ENCODE peak calls at places on chromosomes 11 and 22, in nine cellular contexts. One of them, this sample, is unnamed.

GRCh38 chr11:73969991-73970800 is 12.4 kb downstream of the UCP2 start:
- DNase-seq in naive thymus-derived CD4-positive, alpha-beta T cell: no peak
- DNase-seq in ovary: no peak
- DNase-seq in left ventricle myocardium inferior: no peak
- DNase-seq in brain microvascular endothelial cell: no peak
- DNase-seq in fibroblast of villous mesenchyme: no peak
- DNase-seq in AG10803: no peak
- DNase-seq in stomach: no peak
- DNase-seq in PC-9: no peak
- DNase-seq in this sample: no peak

GRCh38 chr11:93993747-93994146 is 27.4 kb upstream of the HEPHL1 start:
- DNase-seq in stomach: no peak
- DNase-seq in brain microvascular endothelial cell: no peak
- DNase-seq in ovary: no peak
- DNase-seq in fibroblast of villous mesenchyme: no peak
- DNase-seq in AG10803: no peak
- DNase-seq in PC-9: no peak
- DNase-seq in left ventricle myocardium inferior: no peak
- DNase-seq in naive thymus-derived CD4-positive, alpha-beta T cell: no peak
- DNase-seq in this sample: no peak

GRCh38 chr22:21958360-21959273 is 6.0 kb upstream of the PPM1F start:
- DNase-seq in left ventricle myocardium inferior: no peak
- DNase-seq in fibroblast of villous mesenchyme: no peak
- DNase-seq in brain microvascular endothelial cell: no peak
- DNase-seq in AG10803: no peak
- DNase-seq in stomach: no peak
- DNase-seq in naive thymus-derived CD4-positive, alpha-beta T cell: no peak
- DNase-seq in PC-9: no peak
- DNase-seq in ovary: no peak
- DNase-seq in this sample: no peak

GRCh38 chr11:76824083-76824939 is 36.4 kb upstream of the ACER3 start:
- DNase-seq in ovary: no peak
- DNase-seq in AG10803: peak
- DNase-seq in PC-9: peak
- DNase-seq in stomach: no peak
- DNase-seq in left ventricle myocardium inferior: no peak
- DNase-seq in brain microvascular endothelial cell: no peak
- DNase-seq in fibroblast of villous mesenchyme: no peak
- DNase-seq in naive thymus-derived CD4-positive, alpha-beta T cell: no peak
- DNase-seq in this sample: no peak

GRCh38 chr11:62108017-62108750 is 15.6 kb upstream of the INCENP start:
- DNase-seq in AG10803: peak
- DNase-seq in ovary: peak
- DNase-seq in left ventricle myocardium inferior: no peak
- DNase-seq in fibroblast of villous mesenchyme: peak
- DNase-seq in PC-9: peak
- DNase-seq in brain microvascular endothelial cell: peak
- DNase-seq in naive thymus-derived CD4-positive, alpha-beta T cell: peak
- DNase-seq in stomach: no peak
- DNase-seq in this sample: no peak

GRCh38 chr11:70526116-70527045 is 128.1 kb downstream of the CTTN start:
- DNase-seq in ovary: no peak
- DNase-seq in fibroblast of villous mesenchyme: no peak
- DNase-seq in naive thymus-derived CD4-positive, alpha-beta T cell: no peak
- DNase-seq in brain microvascular endothelial cell: no peak
- DNase-seq in stomach: no peak
- DNase-seq in AG10803: no peak
- DNase-seq in PC-9: no peak
- DNase-seq in left ventricle myocardium inferior: no peak
- DNase-seq in this sample: no peak

GRCh38 chr11:28559497-28559896 is 451.3 kb downstream of the METTL15 start:
- DNase-seq in fibroblast of villous mesenchyme: peak
- DNase-seq in left ventricle myocardium inferior: no peak
- DNase-seq in stomach: no peak
- DNase-seq in PC-9: no peak
- DNase-seq in naive thymus-derived CD4-positive, alpha-beta T cell: no peak
- DNase-seq in ovary: no peak
- DNase-seq in AG10803: no peak
- DNase-seq in brain microvascular endothelial cell: peak
- DNase-seq in this sample: no peak

GRCh38 chr11:85772700-85773099 is 38.2 kb downstream of the SYTL2 start:
- DNase-seq in left ventricle myocardium inferior: no peak
- DNase-seq in PC-9: no peak
- DNase-seq in stomach: no peak
- DNase-seq in naive thymus-derived CD4-positive, alpha-beta T cell: no peak
- DNase-seq in brain microvascular endothelial cell: no peak
- DNase-seq in AG10803: peak
- DNase-seq in ovary: no peak
- DNase-seq in fibroblast of villous mesenchyme: peak
- DNase-seq in this sample: no peak

DNA sequence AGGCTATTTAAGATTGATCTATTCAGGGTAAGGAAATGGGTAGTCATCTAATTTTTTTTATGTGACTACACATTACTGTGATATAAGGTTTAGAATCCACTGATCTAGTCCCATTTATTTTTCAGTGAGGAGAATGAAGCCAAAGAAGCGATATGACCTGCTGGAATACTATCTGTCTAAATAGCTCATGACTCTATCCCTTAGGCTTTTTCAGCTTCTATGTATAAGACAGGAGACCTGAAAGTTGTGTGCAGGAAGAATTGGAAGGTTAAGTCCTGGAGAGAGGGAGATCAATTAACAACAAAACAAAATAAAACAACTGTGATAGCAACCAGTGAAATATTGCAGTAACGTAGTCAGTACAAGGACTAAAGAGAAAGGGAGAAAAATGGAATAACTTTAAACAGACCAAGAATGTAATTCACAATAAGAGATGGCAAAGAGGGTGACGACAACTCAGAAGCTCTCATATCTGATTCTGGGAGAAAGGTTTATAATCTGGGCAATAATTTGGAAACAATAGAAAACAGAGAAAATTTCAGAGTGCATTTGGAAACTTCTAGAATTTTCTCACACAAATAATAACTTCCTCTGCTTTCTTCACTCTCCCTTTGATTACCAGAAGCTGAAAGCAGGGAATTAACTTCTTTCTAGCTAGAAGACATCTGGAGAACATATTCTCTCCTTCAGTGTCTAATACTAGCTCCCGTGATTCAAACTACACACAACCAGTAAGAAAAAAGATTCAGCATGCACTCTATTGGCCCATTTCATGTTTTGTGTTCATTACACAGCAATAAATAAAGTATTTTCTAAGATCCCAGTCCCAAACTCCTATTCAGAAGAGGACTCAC is 19.2 kb upstream of the CASP12 start:
- DNase-seq in naive thymus-derived CD4-positive, alpha-beta T cell: no peak
- DNase-seq in left ventricle myocardium inferior: no peak
- DNase-seq in AG10803: peak
- DNase-seq in ovary: no peak
- DNase-seq in brain microvascular endothelial cell: no peak
- DNase-seq in fibroblast of villous mesenchyme: no peak
- DNase-seq in PC-9: no peak
- DNase-seq in stomach: no peak
- DNase-seq in this sample: no peak
- H3K4me3 ChIP-seq in naive thymus-derived CD4-positive, alpha-beta T cell: peak
- H3K4me3 ChIP-seq in left ventricle myocardium inferior: peak
- H3K4me3 ChIP-seq in AG10803: peak
- H3K4me3 ChIP-seq in ovary: peak
- H3K4me3 ChIP-seq in brain microvascular endothelial cell: peak
- H3K4me3 ChIP-seq in fibroblast of villous mesenchyme: peak
- H3K4me3 ChIP-seq in PC-9: peak
- H3K4me3 ChIP-seq in stomach: peak
- H3K4me3 ChIP-seq in this sample: no peak

GRCh38 chr11:3809624-3809928 is 1.2 kb downstream of the PGAP2 start:
- DNase-seq in fibroblast of villous mesenchyme: no peak
- DNase-seq in brain microvascular endothelial cell: no peak
- DNase-seq in naive thymus-derived CD4-positive, alpha-beta T cell: no peak
- DNase-seq in AG10803: no peak
- DNase-seq in PC-9: no peak
- DNase-seq in stomach: no peak
- DNase-seq in left ventricle myocardium inferior: no peak
- DNase-seq in ovary: no peak
- DNase-seq in this sample: no peak
- H3K4me3 ChIP-seq in fibroblast of villous mesenchyme: no peak
- H3K4me3 ChIP-seq in brain microvascular endothelial cell: no peak
- H3K4me3 ChIP-seq in naive thymus-derived CD4-positive, alpha-beta T cell: no peak
- H3K4me3 ChIP-seq in AG10803: no peak
- H3K4me3 ChIP-seq in PC-9: no peak
- H3K4me3 ChIP-seq in stomach: no peak
- H3K4me3 ChIP-seq in left ventricle myocardium inferior: no peak
- H3K4me3 ChIP-seq in ovary: no peak
- H3K4me3 ChIP-seq in this sample: no peak

GRCh38 chr22:30220338-30221009 is 26.1 kb downstream of the LIF start:
- DNase-seq in stomach: no peak
- DNase-seq in PC-9: no peak
- DNase-seq in left ventricle myocardium inferior: no peak
- DNase-seq in brain microvascular endothelial cell: no peak
- DNase-seq in fibroblast of villous mesenchyme: no peak
- DNase-seq in naive thymus-derived CD4-positive, alpha-beta T cell: no peak
- DNase-seq in ovary: no peak
- DNase-seq in AG10803: no peak
- DNase-seq in this sample: no peak

GRCh38 chr22:30222321-30222720 is 24.2 kb downstream of the LIF start:
- DNase-seq in PC-9: no peak
- DNase-seq in fibroblast of villous mesenchyme: no peak
- DNase-seq in left ventricle myocardium inferior: no peak
- DNase-seq in AG10803: no peak
- DNase-seq in stomach: no peak
- DNase-seq in ovary: no peak
- DNase-seq in brain microvascular endothelial cell: no peak
- DNase-seq in naive thymus-derived CD4-positive, alpha-beta T cell: no peak
- DNase-seq in this sample: no peak

GRCh38 chr22:30219668-30220278 is 26.8 kb downstream of the LIF start:
- DNase-seq in PC-9: no peak
- DNase-seq in AG10803: no peak
- DNase-seq in fibroblast of villous mesenchyme: no peak
- DNase-seq in brain microvascular endothelial cell: no peak
- DNase-seq in stomach: no peak
- DNase-seq in ovary: no peak
- DNase-seq in naive thymus-derived CD4-positive, alpha-beta T cell: no peak
- DNase-seq in left ventricle myocardium inferior: no peak
- DNase-seq in this sample: no peak

GRCh38 chr22:30223303-30223702 is 23.3 kb downstream of the LIF start:
- DNase-seq in naive thymus-derived CD4-positive, alpha-beta T cell: no peak
- DNase-seq in stomach: no peak
- DNase-seq in PC-9: no peak
- DNase-seq in ovary: no peak
- DNase-seq in AG10803: no peak
- DNase-seq in fibroblast of villous mesenchyme: no peak
- DNase-seq in left ventricle myocardium inferior: no peak
- DNase-seq in brain microvascular endothelial cell: no peak
- DNase-seq in this sample: no peak

DNA sequence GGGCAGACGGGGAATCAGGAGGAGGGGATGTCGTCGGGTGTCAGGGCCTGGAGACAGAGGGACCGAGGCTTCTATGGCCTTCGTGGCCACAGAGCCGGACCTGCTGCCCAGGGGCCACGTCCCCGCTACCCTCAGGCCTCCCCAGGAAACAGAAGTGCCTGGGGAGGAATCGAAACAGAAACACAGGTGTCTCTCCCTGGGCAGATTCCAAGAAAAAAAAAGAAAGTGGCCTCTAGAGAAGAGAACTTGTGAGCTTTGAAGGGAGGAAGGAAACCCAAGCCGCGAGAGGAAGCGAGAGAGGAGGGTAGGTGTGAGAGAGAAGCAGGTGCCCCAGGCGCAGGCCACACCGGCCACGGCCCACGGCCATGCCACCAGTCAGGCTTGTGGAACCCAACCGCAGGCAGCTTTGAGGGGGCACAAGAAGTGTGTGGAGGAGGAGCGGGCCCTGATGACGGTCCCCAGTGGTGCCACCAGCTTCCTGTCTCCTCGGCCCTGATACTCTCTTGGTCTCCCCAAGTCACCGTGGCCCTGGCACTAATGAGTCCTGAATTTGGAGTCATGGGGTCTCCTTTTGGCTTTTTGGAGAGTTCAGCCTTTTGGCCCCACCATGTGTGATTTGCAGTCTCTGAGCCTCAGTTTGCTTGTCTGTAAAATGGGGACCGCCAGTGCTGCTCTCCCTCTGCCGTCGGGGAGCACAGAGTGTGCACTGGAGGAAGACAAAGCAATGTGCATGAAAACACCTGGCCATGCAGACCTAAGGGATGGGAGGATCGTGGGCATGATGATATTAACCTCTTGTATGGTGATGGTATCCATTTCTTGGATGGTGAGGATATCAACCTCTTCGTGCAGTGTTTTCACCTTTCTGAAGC is 25.2 kb downstream of the LIF start:
- DNase-seq in brain microvascular endothelial cell: no peak
- DNase-seq in ovary: no peak
- DNase-seq in stomach: no peak
- DNase-seq in left ventricle myocardium inferior: no peak
- DNase-seq in fibroblast of villous mesenchyme: no peak
- DNase-seq in AG10803: no peak
- DNase-seq in PC-9: no peak
- DNase-seq in naive thymus-derived CD4-positive, alpha-beta T cell: peak
- DNase-seq in this sample: no peak
- H3K4me3 ChIP-seq in brain microvascular endothelial cell: no peak
- H3K4me3 ChIP-seq in ovary: no peak
- H3K4me3 ChIP-seq in stomach: no peak
- H3K4me3 ChIP-seq in left ventricle myocardium inferior: no peak
- H3K4me3 ChIP-seq in fibroblast of villous mesenchyme: no peak
- H3K4me3 ChIP-seq in AG10803: no peak
- H3K4me3 ChIP-seq in PC-9: no peak
- H3K4me3 ChIP-seq in naive thymus-derived CD4-positive, alpha-beta T cell: peak
- H3K4me3 ChIP-seq in this sample: no peak

GRCh38 chr22:39247379-39247778 is 2.6 kb upstream of the PDGFB start:
- DNase-seq in PC-9: no peak
- DNase-seq in AG10803: no peak
- DNase-seq in stomach: no peak
- DNase-seq in fibroblast of villous mesenchyme: no peak
- DNase-seq in ovary: no peak
- DNase-seq in naive thymus-derived CD4-positive, alpha-beta T cell: no peak
- DNase-seq in left ventricle myocardium inferior: no peak
- DNase-seq in brain microvascular endothelial cell: no peak
- DNase-seq in this sample: no peak
- H3K4me3 ChIP-seq in PC-9: no peak
- H3K4me3 ChIP-seq in AG10803: no peak
- H3K4me3 ChIP-seq in stomach: no peak
- H3K4me3 ChIP-seq in fibroblast of villous mesenchyme: no peak
- H3K4me3 ChIP-seq in ovary: no peak
- H3K4me3 ChIP-seq in naive thymus-derived CD4-positive, alpha-beta T cell: no peak
- H3K4me3 ChIP-seq in left ventricle myocardium inferior: no peak
- H3K4me3 ChIP-seq in brain microvascular endothelial cell: no peak
- H3K4me3 ChIP-seq in this sample: no peak

This sample was measured in adrenal gland.